ENCODE peak calls at places on chromosomes 3 and 15, in five cellular contexts. X is hepatocyte; R is osteoblast; J is ovary; M is CD8-positive, alpha-beta T cell. O is an unnamed sample. For H3K4me1, the result is how much of the 10 kb centered on the place peaks cover.

GRCh38 chr3:157077565-157077991 is 82.4 kb downstream of the CCNL1 start:
- DNase-seq in M (no peak), R (peak), J (no peak), X (no peak), O (no peak)

GRCh38 chr3:72665701-72666443 is 182.4 kb downstream of the SHQ1 start:
- DNase-seq in J (no peak), M (peak), R (no peak), X (no peak), O (no peak)

GRCh38 chr3:134609821-134610454 is 40.9 kb downstream of the KY start:
- DNase-seq in M (no peak), R (no peak), J (no peak), X (no peak), O (no peak)

GRCh38 chr3:33035596-33035995 is 61.4 kb downstream of the GLB1 start:
- DNase-seq in X (no peak), R (no peak), J (no peak), M (no peak), O (no peak)

GRCh38 chr15:59549339-59549807 is 62.2 kb upstream of the GCNT3 start:
- DNase-seq in M (no peak), X (no peak), R (no peak), J (no peak), O (no peak)

GRCh38 chr3:175895731-175896130 is 1036.6 kb downstream of the NAALADL2 start:
- DNase-seq in J (no peak), R (no peak), M (no peak), X (no peak), O (no peak)

GRCh38 chr15:79682851-79683288 is 213.9 kb downstream of the MTHFS start:
- DNase-seq in M (no peak), J (no peak), R (peak), X (no peak), O (no peak)

GRCh38 chr15:40263036-40263754 is 19.7 kb downstream of the ANKRD63 start:
- DNase-seq in R (peak), X (no peak), M (no peak), J (no peak), O (no peak)

GRCh38 chr3:56799251-56799882 is 2.4 kb downstream of the ARHGEF3 start:
- DNase-seq in X (peak), J (no peak), R (no peak), M (peak), O (no peak)

GRCh38 chr15:68411735-68412134 is 20.2 kb downstream of the ITGA11 start:
- DNase-seq in M (no peak), X (no peak), J (no peak), R (no peak), O (no peak)

GRCh38 chr3:127342735-127343134 is 54.9 kb upstream of the PRR20G start:
- DNase-seq in M (no peak), X (no peak), R (no peak), J (no peak), O (no peak)

GRCh38 chr3:34381243-34381642 is 582.8 kb downstream of the PDCD6IP start:
- DNase-seq in M (no peak), R (no peak), J (no peak), X (no peak), O (no peak)

GRCh38 chr3:48023377-48023776 is 7.2 kb upstream of the MAP4 start:
- DNase-seq in X (no peak), M (no peak), R (peak), J (no peak), O (no peak)

GRCh38 chr3:148992635-148993230 is 1.4 kb downstream of the GYG1 start:
- DNase-seq in X (peak), M (no peak), J (no peak), R (no peak), O (no peak)

DNA sequence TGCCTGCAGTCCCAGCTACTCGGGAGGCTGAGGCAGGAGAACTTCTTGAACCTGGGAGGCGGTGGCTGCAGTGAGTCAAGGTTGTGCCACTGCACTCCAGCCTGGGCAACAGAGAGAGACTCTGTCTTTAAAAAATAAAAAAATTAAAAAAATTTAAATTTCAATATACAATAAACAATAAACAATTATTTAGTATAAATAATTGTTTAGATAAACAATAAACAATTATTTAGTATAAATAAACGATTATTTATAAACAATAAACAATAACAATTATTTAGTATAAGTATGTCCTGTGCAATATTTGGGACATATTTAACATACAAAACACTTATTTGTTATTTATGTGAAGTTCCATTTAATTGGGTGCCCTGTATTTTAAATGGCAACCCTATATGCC is 119.6 kb downstream of the XXYLT1 start:
- DNase-seq in M (no peak), X (no peak), J (no peak), R (no peak), O (no peak)
- H3K4me1 ChIP-seq in M (under half), X (under half), J (under half), R (half or more), O (half or more)

DNA sequence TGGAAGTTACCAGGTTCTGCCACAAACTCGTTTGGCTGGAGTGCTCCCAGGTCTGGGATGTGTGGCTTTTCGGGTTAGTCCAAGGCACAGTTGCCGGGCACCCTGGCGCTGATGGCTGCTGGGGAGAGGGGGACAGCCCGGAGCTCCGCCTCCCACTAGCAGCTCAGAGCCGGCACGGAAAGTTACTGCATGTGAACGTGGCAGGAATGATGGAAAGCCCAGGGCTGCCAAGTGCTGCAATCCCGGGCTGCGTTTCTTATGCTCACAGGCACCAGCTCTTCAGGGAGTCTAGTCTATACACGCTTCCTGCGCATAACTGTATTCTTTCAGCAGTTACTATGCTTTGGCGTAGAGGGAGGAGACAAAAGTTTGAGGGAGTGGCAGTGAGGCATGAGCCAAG is 141.8 kb upstream of the ICE2 start:
- DNase-seq in X (peak), M (no peak), J (no peak), R (no peak), O (peak)
- H3K27ac ChIP-seq in X (no peak), M (no peak), J (no peak), R (no peak), O (no peak)

DNA sequence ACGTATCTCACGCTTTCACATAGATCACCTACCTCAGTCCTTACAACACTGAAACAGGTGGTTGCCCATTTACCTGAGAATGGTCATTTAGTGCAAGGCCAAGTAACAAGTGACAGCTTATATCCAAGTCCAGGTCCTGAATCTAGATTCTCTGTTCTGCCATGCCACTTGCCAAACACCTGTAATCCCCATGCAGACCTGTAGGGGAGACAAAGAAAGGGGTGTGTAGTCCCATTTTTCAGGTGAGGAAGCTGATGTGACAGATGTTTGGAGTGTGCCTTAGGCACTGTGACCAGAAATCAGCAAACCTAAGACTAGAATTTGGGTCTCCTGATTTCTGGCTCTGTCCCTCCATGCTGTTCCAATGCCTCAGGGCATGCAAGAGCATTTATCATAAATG is 12.7 kb downstream of the ZNF35 start:
- DNase-seq in M (no peak), J (no peak), R (no peak), X (no peak), O (no peak)
- TF ChIP-seq CTCF in M (no peak), J (no peak), R (no peak), X (no peak), O (no peak)

DNA sequence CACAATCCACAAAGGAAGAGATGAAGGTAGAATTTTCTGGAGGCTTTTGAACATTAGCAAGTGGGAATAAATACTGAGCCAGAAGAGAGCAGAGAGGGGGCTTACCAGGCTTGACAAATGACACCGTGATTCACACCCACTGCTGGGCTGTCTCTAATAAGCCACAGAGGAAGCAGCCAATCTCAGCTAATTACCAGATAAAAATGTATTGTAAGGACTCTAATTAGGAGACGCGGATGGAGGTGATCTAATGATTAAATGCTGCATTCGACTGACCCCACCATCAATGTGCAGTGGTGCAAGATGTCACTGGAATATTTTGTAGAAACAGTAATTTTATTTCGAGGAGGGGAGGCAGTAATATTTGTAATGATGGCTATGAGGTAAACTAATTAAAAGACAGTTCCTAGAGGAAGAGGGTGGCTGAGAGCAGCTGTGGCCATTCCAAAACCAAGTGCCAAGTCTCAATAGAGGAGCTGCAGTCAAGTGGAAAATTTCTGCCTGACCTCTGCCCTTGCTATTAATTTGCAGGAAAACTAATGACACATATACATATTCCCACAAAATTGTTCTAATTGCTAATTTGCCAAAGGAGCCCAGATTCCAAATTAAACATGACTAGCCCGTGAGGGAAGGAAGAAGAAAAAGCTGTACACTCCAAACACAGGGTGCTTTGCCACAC is 602.1 kb downstream of the FOXP1 start:
- DNase-seq in R (no peak), X (no peak), J (no peak), M (no peak), O (no peak)
- H3K4me1 ChIP-seq in R (under half), X (under half), J (under half), M (under half), O (under half)

GRCh38 chr3:82085356-82085755 is 323.9 kb upstream of the GBE1 start:
- DNase-seq in R (no peak), X (no peak), J (no peak), M (no peak), O (no peak)
- H3K27ac ChIP-seq in R (no peak), X (no peak), J (no peak), M (no peak), O (no peak)

GRCh38 chr15:30877070-30877469 is 26.6 kb upstream of the FAN1 start:
- DNase-seq in J (no peak), M (no peak), R (peak), X (no peak), O (no peak)
- TF ChIP-seq CTCF in J (no peak), M (no peak), R (no peak), X (no peak), O (no peak)

DNA sequence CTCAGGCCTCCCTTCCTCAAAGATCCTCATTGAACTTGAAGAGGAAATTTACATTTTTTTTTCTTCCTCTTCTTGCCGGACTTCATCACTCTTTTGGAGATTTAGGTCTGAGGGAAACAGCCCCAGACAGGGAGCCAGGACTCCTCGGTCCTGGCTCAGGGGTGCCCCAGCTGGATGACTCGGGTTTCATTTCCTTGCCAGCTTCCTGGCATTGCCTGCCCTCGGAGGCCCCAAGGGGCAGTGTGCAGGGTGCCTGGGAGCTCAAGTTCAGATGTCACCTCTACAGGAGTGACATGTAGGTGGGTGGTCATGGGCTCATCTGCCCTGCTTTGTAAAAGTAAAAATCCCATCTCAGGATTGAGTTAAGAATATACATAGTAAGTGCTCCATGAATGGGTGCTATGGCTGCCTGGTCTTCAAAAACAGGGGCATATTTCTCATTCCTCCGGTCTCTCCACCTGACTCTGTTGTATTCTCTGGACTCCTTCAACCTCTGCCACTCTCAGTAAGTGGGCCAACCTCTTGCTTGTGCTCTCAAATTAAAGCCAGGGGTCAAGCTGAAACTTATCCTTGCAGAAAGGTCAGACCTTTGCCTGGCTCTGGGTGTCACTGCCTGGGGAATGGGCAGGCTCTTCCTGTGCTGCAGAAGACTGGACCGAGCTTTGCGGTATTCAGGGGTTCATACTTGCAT is 51.8 kb downstream of the SMAD6 start:
- DNase-seq in X (no peak), M (no peak), J (peak), R (no peak), O (no peak)
- H3K4me1 ChIP-seq in X (under half), M (under half), J (under half), R (half or more), O (half or more)

GRCh38 chr15:89964555-89964954 is 36.6 kb upstream of the ZNF710 start:
- DNase-seq in J (no peak), M (no peak), X (no peak), R (no peak), O (no peak)
- H3K27ac ChIP-seq in J (no peak), M (no peak), X (no peak), R (no peak), O (peak)

GRCh38 chr15:87522997-87523396 is 733.5 kb downstream of the NTRK3 start:
- DNase-seq in R (no peak), J (no peak), X (no peak), M (no peak), O (no peak)
- TF ChIP-seq CTCF in R (no peak), J (no peak), X (no peak), M (no peak), O (no peak)

O was measured in left lung.